ENCODE peak calls at places on chromosomes 1 and 21, in eight cellular contexts. One of them, this sample, is unnamed.

GRCh38 chr1:99672500-99673213 is 26.7 kb downstream of the PALMD start:
- DNase-seq in stimulated activated CD8-positive, alpha-beta memory T cell treated with anti-CD3 and anti-CD28 coated beads, Interleukin-15, amount 100 ng/mL, for 4 hours: no peak
- DNase-seq in lung microvascular endothelial cell: no peak
- DNase-seq in stimulated activated CD4-positive, alpha-beta T cell treated with anti-CD3 and anti-CD28 coated beads, Interleukin-2, amount 100 ng/mL, for 4 hours: no peak
- DNase-seq in H4: no peak
- DNase-seq in activated effector memory CD4-positive, alpha-beta T cell treated with Interleukin-2 at 50 U/mL for 16 hours: no peak
- DNase-seq in HTR-8/SVneo: no peak
- DNase-seq in PC-3: no peak
- DNase-seq in this sample: no peak

GRCh38 chr1:16375521-16376359 is 8.7 kb downstream of the SZRD1 start:
- DNase-seq in stimulated activated CD8-positive, alpha-beta memory T cell treated with anti-CD3 and anti-CD28 coated beads, Interleukin-15, amount 100 ng/mL, for 4 hours: no peak
- DNase-seq in lung microvascular endothelial cell: peak
- DNase-seq in stimulated activated CD4-positive, alpha-beta T cell treated with anti-CD3 and anti-CD28 coated beads, Interleukin-2, amount 100 ng/mL, for 4 hours: no peak
- DNase-seq in H4: no peak
- DNase-seq in activated effector memory CD4-positive, alpha-beta T cell treated with Interleukin-2 at 50 U/mL for 16 hours: no peak
- DNase-seq in HTR-8/SVneo: no peak
- DNase-seq in PC-3: peak
- DNase-seq in this sample: no peak

GRCh38 chr1:53657256-53657805 is 81.6 kb downstream of the GLIS1 start:
- DNase-seq in stimulated activated CD8-positive, alpha-beta memory T cell treated with anti-CD3 and anti-CD28 coated beads, Interleukin-15, amount 100 ng/mL, for 4 hours: no peak
- DNase-seq in lung microvascular endothelial cell: no peak
- DNase-seq in stimulated activated CD4-positive, alpha-beta T cell treated with anti-CD3 and anti-CD28 coated beads, Interleukin-2, amount 100 ng/mL, for 4 hours: no peak
- DNase-seq in H4: no peak
- DNase-seq in activated effector memory CD4-positive, alpha-beta T cell treated with Interleukin-2 at 50 U/mL for 16 hours: no peak
- DNase-seq in HTR-8/SVneo: no peak
- DNase-seq in PC-3: no peak
- DNase-seq in this sample: no peak

GRCh38 chr21:44295163-44295601 is 4.7 kb upstream of the PFKL start:
- DNase-seq in stimulated activated CD8-positive, alpha-beta memory T cell treated with anti-CD3 and anti-CD28 coated beads, Interleukin-15, amount 100 ng/mL, for 4 hours: no peak
- DNase-seq in lung microvascular endothelial cell: no peak
- DNase-seq in stimulated activated CD4-positive, alpha-beta T cell treated with anti-CD3 and anti-CD28 coated beads, Interleukin-2, amount 100 ng/mL, for 4 hours: no peak
- DNase-seq in H4: no peak
- DNase-seq in activated effector memory CD4-positive, alpha-beta T cell treated with Interleukin-2 at 50 U/mL for 16 hours: no peak
- DNase-seq in HTR-8/SVneo: no peak
- DNase-seq in PC-3: peak
- DNase-seq in this sample: no peak

GRCh38 chr1:159918041-159918917 is 7.0 kb downstream of the TAGLN2 start:
- DNase-seq in stimulated activated CD8-positive, alpha-beta memory T cell treated with anti-CD3 and anti-CD28 coated beads, Interleukin-15, amount 100 ng/mL, for 4 hours: no peak
- DNase-seq in lung microvascular endothelial cell: no peak
- DNase-seq in stimulated activated CD4-positive, alpha-beta T cell treated with anti-CD3 and anti-CD28 coated beads, Interleukin-2, amount 100 ng/mL, for 4 hours: no peak
- DNase-seq in H4: no peak
- DNase-seq in activated effector memory CD4-positive, alpha-beta T cell treated with Interleukin-2 at 50 U/mL for 16 hours: no peak
- DNase-seq in HTR-8/SVneo: no peak
- DNase-seq in PC-3: no peak
- DNase-seq in this sample: no peak

GRCh38 chr1:202438393-202439174 is 90.1 kb downstream of the PPP1R12B start:
- DNase-seq in stimulated activated CD8-positive, alpha-beta memory T cell treated with anti-CD3 and anti-CD28 coated beads, Interleukin-15, amount 100 ng/mL, for 4 hours: no peak
- DNase-seq in lung microvascular endothelial cell: no peak
- DNase-seq in stimulated activated CD4-positive, alpha-beta T cell treated with anti-CD3 and anti-CD28 coated beads, Interleukin-2, amount 100 ng/mL, for 4 hours: no peak
- DNase-seq in H4: no peak
- DNase-seq in activated effector memory CD4-positive, alpha-beta T cell treated with Interleukin-2 at 50 U/mL for 16 hours: no peak
- DNase-seq in HTR-8/SVneo: no peak
- DNase-seq in PC-3: no peak
- DNase-seq in this sample: no peak

GRCh38 chr1:205920159-205920558 is 23.1 kb downstream of the SLC26A9 start:
- DNase-seq in stimulated activated CD8-positive, alpha-beta memory T cell treated with anti-CD3 and anti-CD28 coated beads, Interleukin-15, amount 100 ng/mL, for 4 hours: no peak
- DNase-seq in lung microvascular endothelial cell: peak
- DNase-seq in stimulated activated CD4-positive, alpha-beta T cell treated with anti-CD3 and anti-CD28 coated beads, Interleukin-2, amount 100 ng/mL, for 4 hours: no peak
- DNase-seq in H4: no peak
- DNase-seq in activated effector memory CD4-positive, alpha-beta T cell treated with Interleukin-2 at 50 U/mL for 16 hours: no peak
- DNase-seq in HTR-8/SVneo: no peak
- DNase-seq in PC-3: no peak
- DNase-seq in this sample: no peak

GRCh38 chr1:21340230-21340564 is 49.9 kb upstream of the ECE1 start:
- DNase-seq in stimulated activated CD8-positive, alpha-beta memory T cell treated with anti-CD3 and anti-CD28 coated beads, Interleukin-15, amount 100 ng/mL, for 4 hours: no peak
- DNase-seq in lung microvascular endothelial cell: no peak
- DNase-seq in stimulated activated CD4-positive, alpha-beta T cell treated with anti-CD3 and anti-CD28 coated beads, Interleukin-2, amount 100 ng/mL, for 4 hours: no peak
- DNase-seq in H4: no peak
- DNase-seq in activated effector memory CD4-positive, alpha-beta T cell treated with Interleukin-2 at 50 U/mL for 16 hours: no peak
- DNase-seq in HTR-8/SVneo: no peak
- DNase-seq in PC-3: peak
- DNase-seq in this sample: no peak

GRCh38 chr1:41323243-41323642 is 38.0 kb upstream of the FOXO6 start:
- DNase-seq in stimulated activated CD8-positive, alpha-beta memory T cell treated with anti-CD3 and anti-CD28 coated beads, Interleukin-15, amount 100 ng/mL, for 4 hours: no peak
- DNase-seq in lung microvascular endothelial cell: no peak
- DNase-seq in stimulated activated CD4-positive, alpha-beta T cell treated with anti-CD3 and anti-CD28 coated beads, Interleukin-2, amount 100 ng/mL, for 4 hours: no peak
- DNase-seq in H4: no peak
- DNase-seq in activated effector memory CD4-positive, alpha-beta T cell treated with Interleukin-2 at 50 U/mL for 16 hours: no peak
- DNase-seq in HTR-8/SVneo: no peak
- DNase-seq in PC-3: no peak
- DNase-seq in this sample: no peak

GRCh38 chr1:114986286-114986685 is 43.3 kb upstream of the TSHB start:
- DNase-seq in stimulated activated CD8-positive, alpha-beta memory T cell treated with anti-CD3 and anti-CD28 coated beads, Interleukin-15, amount 100 ng/mL, for 4 hours: no peak
- DNase-seq in lung microvascular endothelial cell: no peak
- DNase-seq in stimulated activated CD4-positive, alpha-beta T cell treated with anti-CD3 and anti-CD28 coated beads, Interleukin-2, amount 100 ng/mL, for 4 hours: no peak
- DNase-seq in H4: no peak
- DNase-seq in activated effector memory CD4-positive, alpha-beta T cell treated with Interleukin-2 at 50 U/mL for 16 hours: no peak
- DNase-seq in HTR-8/SVneo: no peak
- DNase-seq in PC-3: peak
- DNase-seq in this sample: no peak

GRCh38 chr1:166489670-166490436 is 323.1 kb upstream of the FAM78B start:
- DNase-seq in stimulated activated CD8-positive, alpha-beta memory T cell treated with anti-CD3 and anti-CD28 coated beads, Interleukin-15, amount 100 ng/mL, for 4 hours: peak
- DNase-seq in lung microvascular endothelial cell: peak
- DNase-seq in stimulated activated CD4-positive, alpha-beta T cell treated with anti-CD3 and anti-CD28 coated beads, Interleukin-2, amount 100 ng/mL, for 4 hours: peak
- DNase-seq in H4: peak
- DNase-seq in activated effector memory CD4-positive, alpha-beta T cell treated with Interleukin-2 at 50 U/mL for 16 hours: peak
- DNase-seq in HTR-8/SVneo: no peak
- DNase-seq in PC-3: peak
- DNase-seq in this sample: peak

GRCh38 chr1:73832276-73832825 is 365.6 kb downstream of the LRRIQ3 start:
- DNase-seq in stimulated activated CD8-positive, alpha-beta memory T cell treated with anti-CD3 and anti-CD28 coated beads, Interleukin-15, amount 100 ng/mL, for 4 hours: no peak
- DNase-seq in lung microvascular endothelial cell: no peak
- DNase-seq in stimulated activated CD4-positive, alpha-beta T cell treated with anti-CD3 and anti-CD28 coated beads, Interleukin-2, amount 100 ng/mL, for 4 hours: no peak
- DNase-seq in H4: no peak
- DNase-seq in activated effector memory CD4-positive, alpha-beta T cell treated with Interleukin-2 at 50 U/mL for 16 hours: no peak
- DNase-seq in HTR-8/SVneo: no peak
- DNase-seq in PC-3: no peak
- DNase-seq in this sample: no peak

GRCh38 chr1:111604931-111605330 is 14.7 kb upstream of the RAP1A start:
- DNase-seq in stimulated activated CD8-positive, alpha-beta memory T cell treated with anti-CD3 and anti-CD28 coated beads, Interleukin-15, amount 100 ng/mL, for 4 hours: no peak
- DNase-seq in lung microvascular endothelial cell: no peak
- DNase-seq in stimulated activated CD4-positive, alpha-beta T cell treated with anti-CD3 and anti-CD28 coated beads, Interleukin-2, amount 100 ng/mL, for 4 hours: no peak
- DNase-seq in H4: peak
- DNase-seq in activated effector memory CD4-positive, alpha-beta T cell treated with Interleukin-2 at 50 U/mL for 16 hours: no peak
- DNase-seq in HTR-8/SVneo: peak
- DNase-seq in PC-3: peak
- DNase-seq in this sample: peak

GRCh38 chr1:55427576-55427975 is 212.4 kb upstream of the USP24 start:
- DNase-seq in stimulated activated CD8-positive, alpha-beta memory T cell treated with anti-CD3 and anti-CD28 coated beads, Interleukin-15, amount 100 ng/mL, for 4 hours: no peak
- DNase-seq in lung microvascular endothelial cell: no peak
- DNase-seq in stimulated activated CD4-positive, alpha-beta T cell treated with anti-CD3 and anti-CD28 coated beads, Interleukin-2, amount 100 ng/mL, for 4 hours: no peak
- DNase-seq in H4: no peak
- DNase-seq in activated effector memory CD4-positive, alpha-beta T cell treated with Interleukin-2 at 50 U/mL for 16 hours: no peak
- DNase-seq in HTR-8/SVneo: no peak
- DNase-seq in PC-3: no peak
- DNase-seq in this sample: no peak

GRCh38 chr1:159188375-159188788 is 16.3 kb upstream of the ACKR1 start:
- DNase-seq in stimulated activated CD8-positive, alpha-beta memory T cell treated with anti-CD3 and anti-CD28 coated beads, Interleukin-15, amount 100 ng/mL, for 4 hours: no peak
- DNase-seq in lung microvascular endothelial cell: peak
- DNase-seq in stimulated activated CD4-positive, alpha-beta T cell treated with anti-CD3 and anti-CD28 coated beads, Interleukin-2, amount 100 ng/mL, for 4 hours: no peak
- DNase-seq in H4: no peak
- DNase-seq in activated effector memory CD4-positive, alpha-beta T cell treated with Interleukin-2 at 50 U/mL for 16 hours: no peak
- DNase-seq in HTR-8/SVneo: peak
- DNase-seq in PC-3: peak
- DNase-seq in this sample: no peak

GRCh38 chr1:203615182-203615581 is 11.4 kb upstream of the ATP2B4 start:
- DNase-seq in stimulated activated CD8-positive, alpha-beta memory T cell treated with anti-CD3 and anti-CD28 coated beads, Interleukin-15, amount 100 ng/mL, for 4 hours: no peak
- DNase-seq in lung microvascular endothelial cell: no peak
- DNase-seq in stimulated activated CD4-positive, alpha-beta T cell treated with anti-CD3 and anti-CD28 coated beads, Interleukin-2, amount 100 ng/mL, for 4 hours: no peak
- DNase-seq in H4: no peak
- DNase-seq in activated effector memory CD4-positive, alpha-beta T cell treated with Interleukin-2 at 50 U/mL for 16 hours: no peak
- DNase-seq in HTR-8/SVneo: no peak
- DNase-seq in PC-3: no peak
- DNase-seq in this sample: no peak

This sample was measured in H54.